ENCODE peak calls at places on chromosomes 1 and 21, in four cellular contexts. X is PC-3; M is thyroid gland; Z is effector memory CD4-positive, alpha-beta T cell. W is an unnamed sample. For H3K9me3, the result is how much of the 10 kb centered on the place peaks cover.

GRCh38 chr1:182046763-182047162 is 14.7 kb downstream of the ZNF648 start:
- DNase-seq in M (no peak), Z (no peak), X (no peak), W (no peak)

GRCh38 chr1:155741908-155742307 is 53.0 kb downstream of the DAP3 start:
- DNase-seq in M (no peak), Z (no peak), X (no peak), W (no peak)

GRCh38 chr1:119952496-119952895 is 56.2 kb upstream of the ADAM30 start:
- DNase-seq in M (no peak), Z (no peak), X (no peak), W (no peak)

GRCh38 chr1:67921725-67922489 is 88.6 kb upstream of the GNG12 start:
- DNase-seq in X (no peak), M (no peak), Z (no peak), W (no peak)

GRCh38 chr1:184296466-184297243 is 90.2 kb upstream of the C1orf21 start:
- DNase-seq in M (peak), X (no peak), Z (no peak), W (peak)

GRCh38 chr1:178486100-178487069 is 10.4 kb downstream of the CLEC20A start:
- DNase-seq in Z (no peak), M (no peak), X (no peak), W (no peak)

GRCh38 chr1:45244660-45245059 is 38.3 kb upstream of the ZSWIM5 start:
- DNase-seq in M (no peak), Z (no peak), X (no peak), W (no peak)

GRCh38 chr1:163922743-163923186 is 601.0 kb downstream of the NUF2 start:
- DNase-seq in Z (no peak), X (no peak), M (no peak), W (no peak)

GRCh38 chr1:5746611-5747427 is 245.4 kb downstream of the NPHP4 start:
- DNase-seq in M (no peak), Z (no peak), X (no peak), W (no peak)
- H3K9me3 ChIP-seq in M (under half), Z (under half), X (under half), W (under half)

GRCh38 chr1:58233753-58234152 is 312.8 kb downstream of the OMA1 start:
- DNase-seq in Z (no peak), X (no peak), M (no peak), W (no peak)

GRCh38 chr1:58231204-58231603 is 315.3 kb downstream of the OMA1 start:
- DNase-seq in X (no peak), M (no peak), Z (no peak), W (no peak)
- H3K9me3 ChIP-seq in X (under half), M (under half), Z (under half), W (under half)

GRCh38 chr21:40936151-40936550 is 89.2 kb upstream of the DSCAM start:
- DNase-seq in X (no peak), Z (no peak), M (no peak), W (no peak)

GRCh38 chr21:40936771-40937261 is 89.9 kb upstream of the DSCAM start:
- DNase-seq in X (no peak), Z (no peak), M (no peak), W (no peak)

DNA sequence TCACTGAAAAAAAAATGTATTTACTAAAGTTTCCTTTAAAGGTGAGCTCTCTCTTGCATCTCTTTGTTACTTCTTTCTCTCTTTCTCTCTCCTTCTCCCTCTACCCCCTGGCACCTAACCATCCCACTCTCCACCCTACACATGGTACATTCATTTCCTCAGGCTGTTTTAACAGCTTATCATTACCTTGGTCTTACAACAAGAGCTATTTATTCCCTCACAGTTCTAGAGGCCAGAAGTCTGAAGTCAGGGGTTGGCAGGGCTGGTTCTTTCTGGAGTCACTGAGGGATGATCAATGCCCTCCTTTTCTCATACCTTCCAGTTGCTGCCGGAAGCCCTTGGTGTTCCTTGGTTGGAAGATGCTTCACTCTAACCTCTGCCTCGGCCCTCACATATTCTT is 91.1 kb upstream of the DSCAM start:
- DNase-seq in X (no peak), M (no peak), Z (no peak), W (no peak)
- H3K9me3 ChIP-seq in X (under half), M (under half), Z (under half), W (under half)

GRCh38 chr1:42506576-42506975 is 43.5 kb downstream of the CCDC30 start:
- DNase-seq in M (no peak), X (no peak), Z (no peak), W (no peak)
- H3K9me3 ChIP-seq in M (under half), X (under half), Z (under half), W (under half)